ENCODE peak calls at places on chromosomes 11 and 22, in seven cellular contexts. U is breast epithelium, L is GM12878, H is endothelial cell of umbilical vein, Q is suprapubic skin, J is stomach, A is spleen. E is an unnamed sample.

GRCh38 chr11:12087075-12087775 is 23.2 kb upstream of the MICAL2 start:
- DNase-seq in U (no peak), L (no peak), H (peak; percentile 50), Q (peak; percentile 65), J (no peak), A (peak; percentile 79), E (no peak)

GRCh38 chr11:64876835-64877341 is 1.5 kb downstream of the EHD1 start:
- DNase-seq in U (peak; percentile 69), L (no peak), H (peak; percentile 38), Q (no peak), J (peak; percentile 81), A (peak; percentile 83), E (no peak)

GRCh38 chr11:96620464-96621044 is 230.7 kb downstream of the JRKL start:
- DNase-seq in U (no peak), L (no peak), H (no peak), Q (no peak), J (no peak), A (no peak), E (no peak)

GRCh38 chr11:776459-777287 is 614 bp downstream of the GATD1 start:
- DNase-seq in U (no peak), L (no peak), H (peak; percentile 26), Q (peak; percentile 74), J (no peak), A (peak; percentile 88), E (peak; percentile 77)

GRCh38 chr11:73478737-73479347 is 102.6 kb downstream of the RELT start:
- DNase-seq in U (no peak), L (no peak), H (peak; percentile 59), Q (no peak), J (no peak), A (no peak), E (no peak)

GRCh38 chr11:126115253-126115540 is 52.5 kb upstream of the CDON start:
- DNase-seq in U (no peak), L (no peak), H (peak; percentile 72), Q (no peak), J (peak; percentile 91), A (no peak), E (no peak)

GRCh38 chr11:10051868-10052586 is 242.0 kb downstream of the SBF2 start:
- DNase-seq in U (no peak), L (no peak), H (peak; percentile 66), Q (no peak), J (no peak), A (no peak), E (no peak)

GRCh38 chr11:94938399-94939055 is 34.8 kb downstream of the CWC15 start:
- DNase-seq in U (no peak), L (no peak), H (peak; percentile 90), Q (peak; percentile 69), J (no peak), A (no peak), E (no peak)

GRCh38 chr22:47697861-47698260 is 935.4 kb downstream of the TBC1D22A start:
- DNase-seq in U (no peak), L (no peak), H (no peak), Q (no peak), J (no peak), A (no peak), E (no peak)

GRCh38 chr11:121225402-121225801 is 67.2 kb upstream of the SC5D start:
- DNase-seq in U (no peak), L (no peak), H (no peak), Q (no peak), J (no peak), A (no peak), E (no peak)

GRCh38 chr11:47616726-47617416 is 22.7 kb upstream of the C1QTNF4 start:
- DNase-seq in U (no peak), L (no peak), H (peak; percentile 68), Q (no peak), J (no peak), A (no peak), E (no peak)

GRCh38 chr11:88484873-88485621 is 147.5 kb upstream of the CTSC start:
- DNase-seq in U (no peak), L (peak; percentile 27), H (peak; percentile 37), Q (no peak), J (no peak), A (peak; percentile 74), E (no peak)

GRCh38 chr11:113773092-113773415 is 438 bp downstream of the ZW10 start:
- DNase-seq in U (no peak), L (no peak), H (no peak), Q (no peak), J (peak; percentile 29), A (no peak), E (no peak)

GRCh38 chr11:113771964-113772363 is 1.5 kb downstream of the ZW10 start:
- DNase-seq in U (no peak), L (no peak), H (no peak), Q (no peak), J (no peak), A (no peak), E (no peak)

GRCh38 chr11:113778111-113778910 is 1.3 kb upstream of the CLDN25 start:
- DNase-seq in U (no peak), L (no peak), H (peak; percentile 65), Q (no peak), J (peak; percentile 51), A (no peak), E (no peak)

GRCh38 chr11:113774174-113774503 is 647 bp upstream of the ZW10 start:
- DNase-seq in U (no peak), L (no peak), H (no peak), Q (no peak), J (no peak), A (no peak), E (no peak)

GRCh38 chr11:113773416-113774173 is at the start of gene ZW10:
- DNase-seq in U (peak; percentile 97), L (peak; percentile 86), H (peak; percentile 99), Q (peak; percentile 98), J (peak; percentile 99), A (peak; percentile 98), E (peak; percentile 69)
- TF ChIP-seq POLR2A in U (no peak), L (peak; percentile 93), H (peak; percentile 71), Q (no peak), J (no peak), A (no peak), E (peak; percentile 58)

GRCh38 chr22:38700271-38700788 is 413 bp downstream of the JOSD1 start:
- DNase-seq in U (peak; percentile 66), L (no peak), H (no peak), Q (peak; percentile 90), J (peak; percentile 79), A (peak; percentile 96), E (no peak)
- TF ChIP-seq POLR2AphosphoS5 in U (no peak), L (no peak), H (no peak), Q (no peak), J (no peak), A (no peak), E (no peak)

DNA sequence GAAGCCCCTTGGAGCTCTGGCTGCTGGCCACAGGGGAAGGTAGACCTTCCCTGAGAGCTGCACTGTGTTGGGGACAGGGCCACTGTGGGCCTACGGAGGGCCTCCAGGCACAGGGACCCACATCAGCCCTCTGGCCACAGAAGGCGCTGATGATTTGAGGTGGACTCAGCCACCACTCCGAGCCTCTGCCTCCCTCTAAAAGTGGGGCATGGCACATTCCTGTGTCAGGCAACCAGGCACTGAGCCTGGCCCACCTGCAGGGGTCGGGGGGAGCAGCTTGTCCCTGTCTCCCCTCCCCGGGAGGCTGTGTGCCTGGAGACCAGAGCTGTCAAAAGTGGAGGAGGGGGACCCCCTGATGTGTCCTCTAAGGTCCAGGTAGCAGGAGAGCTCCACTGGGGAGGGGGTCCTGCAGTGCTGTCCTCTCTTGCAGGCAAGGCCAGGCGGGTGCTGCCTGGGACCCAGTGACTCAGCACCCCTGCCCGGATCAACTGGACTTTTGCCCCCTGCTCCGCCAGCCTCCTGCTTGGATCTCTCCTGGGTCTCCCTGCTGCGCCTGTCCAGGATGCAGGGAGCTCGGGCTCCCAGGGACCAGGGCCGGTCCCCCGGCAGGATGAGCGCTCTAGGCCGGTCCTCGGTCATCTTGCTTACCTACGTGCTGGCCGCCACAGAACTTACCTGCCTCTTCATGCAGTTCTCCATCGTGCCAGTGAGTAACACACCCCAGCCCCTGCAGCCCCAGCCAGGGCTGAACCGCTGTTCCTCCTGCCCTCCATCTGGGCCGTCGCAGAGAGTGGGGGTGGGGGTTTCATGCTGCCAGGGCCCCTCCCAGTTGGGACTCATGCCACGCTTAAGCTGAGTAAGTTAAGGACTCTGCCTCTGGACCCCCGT is 17.5 kb upstream of the CDKN1C start:
- DNase-seq in U (no peak), L (no peak), H (no peak), Q (no peak), J (peak; percentile 66), A (peak; percentile 84), E (no peak)
- TF ChIP-seq POLR2A in U (no peak), L (no peak), H (no peak), Q (no peak), J (no peak), A (no peak), E (no peak)

DNA sequence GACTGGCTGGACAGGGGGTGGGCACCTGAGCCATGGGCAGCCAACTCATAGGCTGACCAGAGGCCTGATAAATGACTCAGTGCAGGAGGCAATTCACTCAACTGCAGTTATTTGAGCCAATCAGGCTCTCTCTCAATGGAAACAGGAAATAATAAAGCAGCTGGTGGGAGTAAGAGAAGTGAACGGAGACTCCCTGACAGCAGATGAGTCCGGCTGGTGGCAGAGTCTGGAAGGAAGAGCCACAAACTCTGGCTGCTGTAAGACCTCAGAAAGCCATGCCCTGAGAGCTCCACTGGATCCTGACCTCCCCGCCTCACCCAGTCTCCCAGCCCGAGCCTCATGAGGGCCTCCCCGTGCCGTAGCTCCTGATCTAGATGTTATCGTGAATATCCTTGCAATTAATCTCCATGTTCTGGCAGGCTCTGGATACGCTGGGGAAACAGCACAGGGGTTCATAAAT is 69.8 kb downstream of the TRIM29 start:
- DNase-seq in U (no peak), L (no peak), H (peak; percentile 19), Q (peak; percentile 14), J (no peak), A (no peak), E (no peak)
- TF ChIP-seq POLR2AphosphoS5 in U (no peak), L (no peak), H (no peak), Q (no peak), J (no peak), A (no peak), E (no peak)

DNA sequence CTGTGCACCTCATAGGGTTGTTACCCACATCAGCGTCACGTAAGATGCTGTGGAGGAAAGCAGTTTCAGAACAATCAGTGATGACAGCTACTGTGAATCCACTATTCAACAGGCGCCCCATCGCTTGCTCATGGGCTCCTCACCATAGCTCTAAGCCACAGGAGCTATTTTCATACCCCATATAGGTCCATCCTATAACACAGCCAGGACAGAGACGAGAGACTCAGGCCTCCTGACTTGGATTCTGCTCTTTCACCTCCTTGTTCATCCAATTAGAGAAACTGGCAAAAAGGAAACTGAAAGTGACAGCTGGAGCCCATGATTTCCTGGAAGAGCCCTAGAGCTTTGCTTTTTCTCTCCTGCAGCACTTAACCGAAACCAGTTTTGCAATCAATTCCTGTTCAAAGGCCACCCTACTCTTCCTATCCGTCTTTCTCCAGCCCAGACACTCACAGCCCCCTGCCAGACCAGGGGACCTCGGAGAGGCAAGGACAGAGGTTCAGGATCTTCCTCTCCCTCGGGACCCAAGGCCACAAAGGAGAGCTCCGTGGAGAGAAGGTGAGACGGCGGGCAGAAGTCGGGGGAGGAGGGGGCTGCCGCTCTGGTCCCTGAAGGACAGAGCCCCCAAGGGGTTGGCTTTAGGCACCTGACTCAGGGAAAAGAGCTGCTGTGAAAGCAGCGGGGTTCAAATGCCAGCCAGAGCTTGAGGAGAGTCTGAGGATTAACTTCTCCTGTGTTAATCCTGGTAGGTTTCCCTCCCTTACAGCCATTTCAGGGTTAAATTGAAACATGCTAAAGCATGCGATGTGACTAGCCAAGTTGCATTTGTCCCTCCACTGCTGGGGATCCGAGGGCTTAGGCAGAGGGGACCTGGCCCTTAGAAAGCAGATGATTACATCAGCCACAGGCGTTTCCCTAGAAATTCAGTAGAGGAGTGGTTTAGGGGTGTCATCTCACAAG is at the start of gene APOL6:
- DNase-seq in U (no peak), L (peak; percentile 65), H (peak; percentile 50), Q (peak; percentile 64), J (peak; percentile 46), A (peak; percentile 81), E (peak; percentile 43)
- TF ChIP-seq POLR2A in U (no peak), L (peak; percentile 65), H (no peak), Q (no peak), J (no peak), A (no peak), E (peak; percentile 43)